ENCODE peak calls at places on chromosomes 3 and 15, in six cellular contexts. O, Q, S, T, K and Y are unnamed samples.
A peak's percentile ranks its signal among the peaks of the same experiment; 100 is the strongest.

GRCh38 chr15:42133892-42134502 is 22.4 kb downstream of the PLA2G4F start:
- DNase-seq in T (peak; percentile 77), Q (peak; percentile 38), K (peak; percentile 66), O (peak; percentile 75), S (no peak), Y (peak; percentile 89)

GRCh38 chr3:51354766-51355615 is 30.1 kb upstream of the MANF start:
- DNase-seq in T (no peak), S (no peak), O (no peak), Q (no peak), K (no peak), Y (no peak)

GRCh38 chr15:31434418-31435255 is 108.0 kb downstream of the KLF13 start:
- DNase-seq in O (peak; percentile 94), T (peak; percentile 88), Q (peak; percentile 87), S (peak; percentile 30), K (no peak), Y (peak; percentile 11)

GRCh38 chr3:11136871-11137626 is 17.2 kb upstream of the HRH1 start:
- DNase-seq in Q (no peak), S (peak; percentile 78), K (no peak), T (peak; percentile 97), O (no peak), Y (peak; percentile 55)

GRCh38 chr3:170322501-170323328 is 34.8 kb upstream of the SKIL start:
- DNase-seq in Q (no peak), S (no peak), T (no peak), K (no peak), O (no peak), Y (no peak)

GRCh38 chr3:112646623-112647022 is 5.7 kb upstream of the CCDC80 start:
- DNase-seq in T (no peak), O (no peak), Q (no peak), K (no peak), S (no peak), Y (peak; percentile 21)

GRCh38 chr15:99442268-99442897 is 123.4 kb upstream of the MEF2A start:
- DNase-seq in Q (peak; percentile 9), T (peak; percentile 79), K (peak; percentile 64), O (peak; percentile 55), S (no peak), Y (no peak)

GRCh38 chr3:4804161-4805058 is 174.8 kb upstream of the BHLHE40 start:
- DNase-seq in T (no peak), Q (peak; percentile 27), S (no peak), K (no peak), O (no peak), Y (no peak)

GRCh38 chr15:29990035-29990434 is 92.7 kb upstream of the GOLGA8J start:
- DNase-seq in O (no peak), T (no peak), K (no peak), Q (no peak), S (no peak), Y (no peak)

GRCh38 chr3:10305331-10305902 is 12.7 kb upstream of the GHRL start:
- DNase-seq in S (no peak), Q (no peak), O (no peak), T (no peak), K (no peak), Y (no peak)

GRCh38 chr3:172142074-172143059 is 103.0 kb downstream of the FNDC3B start:
- DNase-seq in T (peak; percentile 83), Q (no peak), S (no peak), O (no peak), K (no peak), Y (no peak)

GRCh38 chr3:170128977-170129431 is 52.5 kb downstream of the PHC3 start:
- DNase-seq in O (no peak), T (peak; percentile 6), K (no peak), S (no peak), Q (no peak), Y (no peak)

GRCh38 chr3:56621686-56622085 is 61.4 kb downstream of the TASOR start:
- DNase-seq in K (no peak), T (no peak), O (no peak), Q (no peak), S (no peak), Y (no peak)

GRCh38 chr3:24012589-24013257 is 67.6 kb downstream of the NR1D2 start:
- DNase-seq in T (no peak), K (no peak), O (no peak), Q (no peak), S (no peak), Y (no peak)

GRCh38 chr3:49807427-49808114 is 4.5 kb downstream of the INKA1 start:
- DNase-seq in T (no peak), K (no peak), O (no peak), S (no peak), Q (no peak), Y (peak; percentile 28)

GRCh38 chr15:92095691-92096090 is 242.2 kb downstream of the SLCO3A1 start:
- DNase-seq in K (no peak), O (no peak), Q (peak; percentile 29), S (no peak), T (no peak), Y (no peak)

GRCh38 chr3:189132901-189133300 is 38.9 kb upstream of the TPRG1 start:
- DNase-seq in Q (no peak), S (no peak), O (no peak), T (no peak), K (no peak), Y (no peak)

GRCh38 chr15:83282859-83283812 is 1.3 kb downstream of the BNC1 start:
- DNase-seq in Q (no peak), S (peak; percentile 23), K (no peak), O (no peak), T (peak; percentile 67), Y (peak; percentile 71)

GRCh38 chr15:92166751-92167412 is 226.8 kb upstream of the ST8SIA2 start:
- DNase-seq in O (no peak), S (no peak), K (no peak), Q (no peak), T (no peak), Y (no peak)

GRCh38 chr15:48389701-48390143 is 58.5 kb downstream of the DUT start:
- DNase-seq in S (no peak), O (no peak), K (no peak), Q (no peak), T (no peak), Y (no peak)

GRCh38 chr3:109683746-109684145 is 346.4 kb upstream of the DPPA4 start:
- DNase-seq in K (no peak), Q (no peak), T (no peak), S (no peak), O (no peak), Y (no peak)

GRCh38 chr3:167700046-167700445 is 34.6 kb downstream of the PDCD10 start:
- DNase-seq in S (no peak), Q (no peak), O (no peak), T (no peak), K (no peak), Y (no peak)

GRCh38 chr3:44318929-44319328 is 19.6 kb upstream of the TCAIM start:
- DNase-seq in K (no peak), T (no peak), Q (no peak), O (no peak), S (no peak), Y (peak; percentile 75)

GRCh38 chr15:63050737-63051700 is 8.5 kb downstream of the TPM1 start:
- DNase-seq in T (peak; percentile 74), S (no peak), K (no peak), O (no peak), Q (no peak), Y (peak; percentile 18)

GRCh38 chr3:161139686-161140085 is 34.5 kb upstream of the B3GALNT1 start:
- DNase-seq in S (no peak), K (no peak), Q (no peak), T (no peak), O (no peak), Y (no peak)

GRCh38 chr3:146505496-146505895 is 36.1 kb upstream of the PLSCR2 start:
- DNase-seq in S (no peak), O (no peak), Q (no peak), T (no peak), K (no peak), Y (no peak)

GRCh38 chr3:160564205-160564922 is 1.0 kb downstream of the KPNA4 start:
- DNase-seq in T (peak; percentile 10), Q (peak; percentile 24), O (no peak), S (no peak), K (peak; percentile 70), Y (peak; percentile 48)

GRCh38 chr3:12436514-12437222 is 47.6 kb upstream of the TSEN2 start:
- DNase-seq in S (no peak), T (no peak), Q (no peak), K (no peak), O (no peak), Y (no peak)

GRCh38 chr3:137642831-137643230 is 121.3 kb upstream of the SOX14 start:
- DNase-seq in K (no peak), O (no peak), T (peak; percentile 2), S (no peak), Q (no peak), Y (peak; percentile 24)

GRCh38 chr15:49296258-49296657 is 126.2 kb downstream of the GALK2 start:
- DNase-seq in S (no peak), K (no peak), Q (no peak), T (no peak), O (no peak), Y (no peak)

GRCh38 chr15:69753867-69754266 is 301.2 kb downstream of the RPLP1 start:
- DNase-seq in S (no peak), O (peak; percentile 54), T (no peak), K (no peak), Q (no peak), Y (no peak)